ENCODE peak calls at places on chromosomes 2 and 18, in four cellular contexts. H is OCI-LY7; Y is CD8-positive, alpha-beta memory T cell; E is naive thymus-derived CD8-positive, alpha-beta T cell. R is an unnamed sample.
A peak's percentile ranks its signal among the peaks of the same experiment; 100 is the strongest.

GRCh38 chr2:2263196-2263829 is 67.8 kb downstream of the MYT1L start:
- DNase-seq in H (no peak), Y (no peak), E (no peak), R (no peak)

GRCh38 chr2:140144611-140145010 is 1364.4 kb upstream of the NXPH2 start:
- DNase-seq in H (no peak), Y (no peak), E (no peak), R (no peak)

GRCh38 chr2:131125195-131125757 is 20.1 kb downstream of the PLEKHB2 start:
- DNase-seq in E (no peak), H (no peak), Y (no peak), R (no peak)

GRCh38 chr2:159091981-159092380 is 123.5 kb downstream of the TANC1 start:
- DNase-seq in Y (peak; percentile 47), E (no peak), H (peak; percentile 13), R (no peak)

GRCh38 chr2:240881913-240882312 is 13.3 kb downstream of the AGXT start:
- DNase-seq in H (no peak), Y (no peak), E (no peak), R (no peak)

GRCh38 chr2:102619414-102620319 is at the start of gene SLC9A2:
- DNase-seq in H (no peak), Y (no peak), E (no peak), R (peak; percentile 76)

GRCh38 chr18:63152096-63152495 is 167.5 kb downstream of the BCL2 start:
- DNase-seq in Y (peak; percentile 29), H (no peak), E (no peak), R (no peak)

GRCh38 chr2:168130302-168130701 is 117.1 kb downstream of the STK39 start:
- DNase-seq in E (no peak), H (no peak), Y (no peak), R (no peak)

GRCh38 chr2:100610381-100610831 is 47.6 kb downstream of the PDCL3 start:
- DNase-seq in H (peak; percentile 50), E (peak; percentile 70), Y (peak; percentile 51), R (peak; percentile 76)

GRCh38 chr18:59502222-59502898 is 143.3 kb upstream of the LMAN1 start:
- DNase-seq in H (no peak), E (no peak), Y (no peak), R (peak; percentile 25)

GRCh38 chr2:187078297-187078696 is 229.3 kb upstream of the ZSWIM2 start:
- DNase-seq in E (no peak), H (no peak), Y (no peak), R (no peak)

GRCh38 chr2:71861186-71862160 is 286.2 kb downstream of the CYP26B1 start:
- DNase-seq in E (no peak), Y (no peak), H (no peak), R (no peak)

GRCh38 chr2:1697601-1698000 is 46.7 kb downstream of the PXDN start:
- DNase-seq in Y (no peak), H (no peak), E (no peak), R (no peak)

GRCh38 chr18:79001001-79001400 is 21.4 kb downstream of the SALL3 start:
- DNase-seq in E (no peak), Y (no peak), H (no peak), R (no peak)

GRCh38 chr2:136651611-136652010 is 113.7 kb upstream of the THSD7B start:
- DNase-seq in E (no peak), H (no peak), Y (no peak), R (no peak)

GRCh38 chr18:35118641-35119040 is 77.4 kb downstream of the MAPRE2 start:
- DNase-seq in Y (no peak), E (no peak), H (no peak), R (no peak)

GRCh38 chr2:240586919-240587800 is 626 bp downstream of the CAPN10 start:
- DNase-seq in E (peak; percentile 43), Y (peak; percentile 60), H (peak; percentile 64), R (peak; percentile 77)

GRCh38 chr2:60485055-60485454 is 68.4 kb downstream of the BCL11A start:
- DNase-seq in E (no peak), H (no peak), Y (no peak), R (no peak)

GRCh38 chr2:45275806-45276205 is 266.6 kb upstream of the SIX2 start:
- DNase-seq in E (no peak), Y (no peak), H (no peak), R (no peak)

GRCh38 chr2:234292205-234292954 is 204.5 kb downstream of the ARL4C start:
- DNase-seq in H (peak; percentile 93), Y (peak; percentile 91), E (peak; percentile 52), R (no peak)

GRCh38 chr2:4175343-4175742 is 472.0 kb downstream of the DCDC2C start:
- DNase-seq in Y (no peak), E (no peak), H (no peak), R (peak; percentile 3)

GRCh38 chr2:199463708-199464613 is 6.2 kb upstream of the SATB2 start:
- DNase-seq in Y (no peak), E (no peak), H (no peak), R (peak; percentile 54)

GRCh38 chr2:10668402-10669012 is 21.3 kb downstream of the NOL10 start:
- DNase-seq in E (peak; percentile 26), H (peak; percentile 75), Y (peak; percentile 41), R (peak; percentile 82)

GRCh38 chr18:62126776-62127175 is 60.1 kb downstream of the PIGN start:
- DNase-seq in E (no peak), Y (no peak), H (no peak), R (no peak)

GRCh38 chr2:65282492-65283053 is 54.9 kb downstream of the ACTR2 start:
- DNase-seq in H (no peak), E (no peak), Y (no peak), R (no peak)

R was measured in GM23338.